ENCODE peak calls at places on chromosomes 6 and 20, in five cellular contexts. H is neural crest cell, L is RWPE1, A is AG04450, N is GM23338. Q is an unnamed sample.

GRCh38 chr6:126076992-126077664 is 90.8 kb downstream of the TRMT11 start:
- DNase-seq in H (no peak), L (no peak), A (no peak), N (no peak), Q (no peak)

GRCh38 chr6:113315879-113316278 is 541.3 kb upstream of the MARCKS start:
- DNase-seq in H (no peak), L (no peak), A (no peak), N (no peak), Q (peak; percentile 29)

GRCh38 chr20:13013411-13013810 is 4.6 kb downstream of the SPTLC3 start:
- DNase-seq in H (no peak), L (no peak), A (no peak), N (no peak), Q (no peak)

GRCh38 chr6:29763491-29764289 is 40.5 kb downstream of the HLA-F start:
- DNase-seq in H (no peak), L (peak; percentile 54), A (no peak), N (no peak), Q (peak; percentile 96)

GRCh38 chr6:132812756-132813172 is 1.6 kb upstream of the RPS12 start:
- DNase-seq in H (no peak), L (no peak), A (no peak), N (peak; percentile 20), Q (peak; percentile 55)

GRCh38 chr6:82397962-82398692 is 34.5 kb downstream of the TPBG start:
- DNase-seq in H (no peak), L (peak; percentile 74), A (no peak), N (no peak), Q (peak; percentile 75)

GRCh38 chr6:98871821-98872220 is 37.4 kb downstream of the POU3F2 start:
- DNase-seq in H (no peak), L (no peak), A (no peak), N (no peak), Q (no peak)

GRCh38 chr6:6987749-6988148 is 120.0 kb upstream of the RREB1 start:
- DNase-seq in H (no peak), L (no peak), A (no peak), N (peak; percentile 29), Q (no peak)

GRCh38 chr6:39280247-39280731 is 33.9 kb downstream of the KCNK17 start:
- DNase-seq in H (no peak), L (peak; percentile 82), A (no peak), N (no peak), Q (peak; percentile 86)

GRCh38 chr20:61636531-61637116 is 384.6 kb downstream of the CDH4 start:
- DNase-seq in H (no peak), L (no peak), A (no peak), N (peak; percentile 38), Q (no peak)

GRCh38 chr6:28401172-28401571 is 1.6 kb upstream of the ZSCAN12 start:
- DNase-seq in H (no peak), L (no peak), A (no peak), N (no peak), Q (peak; percentile 63)

GRCh38 chr6:53437557-53438202 is 88.9 kb upstream of the ELOVL5 start:
- DNase-seq in H (peak; percentile 9), L (peak; percentile 46), A (peak; percentile 60), N (peak; percentile 70), Q (peak; percentile 81)

GRCh38 chr20:58433029-58433657 is 44.1 kb downstream of the VAPB start:
- DNase-seq in H (no peak), L (no peak), A (no peak), N (no peak), Q (no peak)

GRCh38 chr6:152976749-152977148 is 6.1 kb downstream of the FBXO5 start:
- DNase-seq in H (no peak), L (no peak), A (no peak), N (no peak), Q (no peak)

GRCh38 chr20:63496404-63497120 is 2.3 kb downstream of the EEF1A2 start:
- DNase-seq in H (no peak), L (no peak), A (no peak), N (no peak), Q (no peak)
- TF ChIP-seq CTCF in H (peak; percentile 40), L (no peak), A (no peak), N (no peak), Q (no peak)

GRCh38 chr20:23361651-23362391 is at the start of gene GZF1:
- DNase-seq in H (peak; percentile 98), L (peak; percentile 96), A (peak; percentile 97), N (peak; percentile 97), Q (peak; percentile 96)
- TF ChIP-seq CTCF in H (peak; percentile 25), L (no peak), A (no peak), N (no peak), Q (no peak)

DNA sequence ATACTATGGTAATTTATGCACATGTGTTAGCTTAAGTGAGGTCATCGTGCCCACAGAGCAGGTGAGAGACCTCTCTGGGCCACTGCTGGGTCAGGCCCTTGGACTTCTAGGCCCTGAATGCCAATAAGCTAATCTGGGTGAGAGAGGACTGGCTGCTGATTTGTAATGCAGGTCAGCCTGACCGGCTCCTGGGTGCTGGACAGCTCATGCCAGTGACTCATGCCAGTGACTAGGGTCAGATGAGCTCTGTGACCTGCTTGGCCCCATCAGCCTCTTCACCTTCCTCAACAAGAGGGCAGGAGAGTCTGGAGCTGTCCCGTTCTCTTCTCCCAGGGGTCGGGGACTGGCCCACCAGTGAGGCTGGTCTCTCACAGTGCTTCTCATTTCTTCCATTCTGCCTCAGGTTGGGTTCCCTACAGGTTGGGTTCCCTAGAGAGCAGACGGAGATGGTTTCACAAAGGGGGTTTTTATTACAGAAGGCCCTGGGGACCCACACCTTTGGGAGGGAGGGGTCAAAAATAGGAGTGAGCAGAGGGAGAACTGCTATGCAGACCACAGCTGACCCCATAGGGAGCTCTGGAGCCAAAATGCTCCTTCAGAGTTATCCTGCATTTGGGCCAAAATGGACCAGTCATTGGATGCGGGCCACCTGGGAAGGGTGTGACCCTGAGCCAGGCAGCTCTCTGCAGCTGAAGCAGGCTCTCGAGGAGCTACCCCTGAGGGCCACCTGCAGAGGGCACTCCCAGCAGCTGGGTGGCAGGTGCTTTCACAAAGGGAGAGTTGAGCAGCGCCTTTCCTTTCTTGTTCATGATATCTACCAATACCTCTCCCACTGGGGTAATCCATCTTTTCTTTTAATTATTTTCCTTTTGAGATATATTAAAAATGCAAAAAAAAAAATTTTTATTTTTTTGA is 2.2 kb upstream of the OXT start:
- DNase-seq in H (no peak), L (no peak), A (no peak), N (peak; percentile 59), Q (no peak)
- TF ChIP-seq CTCF in H (no peak), L (no peak), A (no peak), N (peak; percentile 70), Q (no peak)

GRCh38 chr20:62780696-62781095 is 15.6 kb upstream of the MRGBP start:
- DNase-seq in H (no peak), L (no peak), A (no peak), N (no peak), Q (no peak)

GRCh38 chr20:62782893-62783278 is 13.4 kb upstream of the MRGBP start:
- DNase-seq in H (no peak), L (no peak), A (no peak), N (no peak), Q (no peak)

GRCh38 chr20:62784497-62784896 is 11.8 kb upstream of the MRGBP start:
- DNase-seq in H (no peak), L (no peak), A (no peak), N (no peak), Q (no peak)

GRCh38 chr20:62780204-62780603 is 16.1 kb upstream of the MRGBP start:
- DNase-seq in H (no peak), L (no peak), A (no peak), N (no peak), Q (no peak)

GRCh38 chr20:62782149-62782892 is 14.0 kb upstream of the MRGBP start:
- DNase-seq in H (no peak), L (no peak), A (no peak), N (peak; percentile 58), Q (no peak)
- TF ChIP-seq CTCF in H (no peak), L (no peak), A (peak; percentile 15), N (peak; percentile 62), Q (no peak)

DNA sequence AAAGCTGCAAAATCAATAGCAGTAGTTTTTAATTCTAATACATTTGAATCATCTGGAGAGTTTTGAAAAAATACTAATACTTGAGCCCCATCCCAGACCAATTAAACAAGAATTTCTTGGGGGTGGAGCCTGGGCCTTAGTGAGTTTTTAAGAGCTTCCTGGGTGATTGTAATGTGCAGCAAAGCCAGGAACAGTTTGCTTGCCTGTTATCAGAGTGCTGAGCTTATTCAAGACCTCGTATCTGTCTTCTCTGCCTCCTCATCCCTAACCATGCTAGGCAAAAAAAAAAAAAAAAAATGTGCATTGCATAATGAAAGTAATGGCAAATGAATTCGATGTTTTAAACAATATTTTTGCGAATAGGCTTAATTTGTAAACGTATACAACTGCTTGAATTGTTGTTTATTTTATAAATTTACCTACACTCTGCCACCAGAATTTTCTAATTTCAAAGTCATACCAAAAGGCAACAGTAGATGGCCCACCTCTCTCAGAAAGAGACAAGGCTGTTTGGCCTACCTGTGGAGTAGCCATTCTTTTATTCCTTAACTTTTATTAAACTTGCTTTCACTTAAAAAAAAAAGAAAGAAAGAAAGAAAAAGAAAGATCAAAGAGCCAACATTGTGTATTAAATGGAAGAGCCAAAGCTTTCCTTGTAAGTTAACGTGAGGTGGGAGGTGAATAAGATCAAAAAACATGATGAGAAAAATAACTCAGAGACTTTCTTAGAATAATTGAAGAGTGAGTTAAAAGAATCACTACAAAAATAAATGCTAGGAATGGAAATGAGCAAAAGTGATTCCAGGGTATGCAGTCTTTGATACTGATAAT is 36.2 kb upstream of the MYB start:
- DNase-seq in H (no peak), L (peak; percentile 9), A (no peak), N (peak; percentile 61), Q (peak; percentile 49)
- TF ChIP-seq CTCF in H (peak; percentile 80), L (peak; percentile 32), A (peak; percentile 71), N (peak; percentile 79), Q (peak; percentile 65)